ENCODE peak calls at places on chromosomes 7 and 10, in seven cellular contexts. Z, I, P, B, D, A and K are unnamed samples.

GRCh38 chr10:1938317-1938716 is 201.0 kb upstream of the ADARB2 start:
- DNase-seq in Z (no peak), I (no peak), P (no peak), B (no peak), D (no peak), A (no peak), K (peak; percentile 61)

GRCh38 chr7:68258569-68258968 is 1261.9 kb downstream of the TYW1 start:
- DNase-seq in Z (no peak), I (no peak), P (no peak), B (no peak), D (no peak), A (no peak), K (no peak)

GRCh38 chr7:155341463-155341983 is 43.8 kb downstream of the INSIG1 start:
- DNase-seq in Z (no peak), I (no peak), P (no peak), B (no peak), D (no peak), A (no peak), K (no peak)

GRCh38 chr10:118003146-118003545 is 43.6 kb downstream of the RAB11FIP2 start:
- DNase-seq in Z (no peak), I (no peak), P (no peak), B (no peak), D (peak; percentile 6), A (no peak), K (no peak)

GRCh38 chr10:62233494-62234283 is 35.0 kb downstream of the RTKN2 start:
- DNase-seq in Z (no peak), I (no peak), P (no peak), B (no peak), D (peak; percentile 54), A (no peak), K (no peak)

GRCh38 chr7:140671966-140672365 is 779 bp upstream of the ADCK2 start:
- DNase-seq in Z (no peak), I (no peak), P (no peak), B (no peak), D (no peak), A (no peak), K (no peak)

GRCh38 chr7:18975689-18976280 is 141.7 kb downstream of the TWIST1 start:
- DNase-seq in Z (no peak), I (no peak), P (no peak), B (no peak), D (no peak), A (no peak), K (no peak)

GRCh38 chr7:149125189-149125863 is 798 bp downstream of the ZNF425 start:
- DNase-seq in Z (peak; percentile 21), I (no peak), P (no peak), B (no peak), D (no peak), A (no peak), K (no peak)

GRCh38 chr7:134761206-134761786 is 18.1 kb upstream of the CALD1 start:
- DNase-seq in Z (no peak), I (no peak), P (no peak), B (no peak), D (peak; percentile 65), A (no peak), K (no peak)

GRCh38 chr7:84744388-84744787 is 442.5 kb downstream of the SEMA3D start:
- DNase-seq in Z (no peak), I (no peak), P (no peak), B (no peak), D (no peak), A (no peak), K (no peak)

GRCh38 chr7:96219382-96220130 is 102.3 kb downstream of the SLC25A13 start:
- DNase-seq in Z (peak; percentile 90), I (no peak), P (no peak), B (no peak), D (peak; percentile 35), A (peak; percentile 41), K (no peak)

GRCh38 chr10:67665491-67665890 is 30.5 kb downstream of the CTNNA3 start:
- DNase-seq in Z (no peak), I (no peak), P (no peak), B (no peak), D (peak; percentile 2), A (no peak), K (no peak)

GRCh38 chr10:72243822-72244437 is 27.9 kb upstream of the ASCC1 start:
- DNase-seq in Z (peak; percentile 36), I (no peak), P (peak; percentile 38), B (peak; percentile 65), D (peak; percentile 98), A (peak; percentile 77), K (no peak)

GRCh38 chr10:134743-135600 is at the start of gene ZMYND11:
- DNase-seq in Z (peak; percentile 60), I (no peak), P (peak; percentile 78), B (peak; percentile 73), D (peak; percentile 78), A (peak; percentile 57), K (peak; percentile 64)

GRCh38 chr7:134298902-134299683 is 17.6 kb downstream of the SLC35B4 start:
- DNase-seq in Z (no peak), I (no peak), P (peak; percentile 24), B (no peak), D (peak; percentile 25), A (no peak), K (no peak)

GRCh38 chr7:1713502-1714484 is 43.7 kb downstream of the ELFN1 start:
- DNase-seq in Z (no peak), I (no peak), P (peak; percentile 69), B (no peak), D (no peak), A (no peak), K (no peak)

GRCh38 chr7:13336227-13336626 is 648.8 kb downstream of the ARL4A start:
- DNase-seq in Z (peak; percentile 38), I (no peak), P (no peak), B (no peak), D (peak; percentile 21), A (no peak), K (no peak)

GRCh38 chr10:77605466-77605865 is 32.1 kb downstream of the KCNMA1 start:
- DNase-seq in Z (no peak), I (no peak), P (no peak), B (no peak), D (no peak), A (peak; percentile 46), K (no peak)

GRCh38 chr7:27640914-27641570 is 21.6 kb downstream of the HIBADH start:
- DNase-seq in Z (peak; percentile 48), I (no peak), P (no peak), B (no peak), D (peak; percentile 76), A (peak; percentile 87), K (no peak)

GRCh38 chr7:2523941-2524807 is 4.6 kb downstream of the LFNG start:
- DNase-seq in Z (peak; percentile 76), I (no peak), P (peak; percentile 90), B (peak; percentile 93), D (peak; percentile 58), A (peak; percentile 99), K (peak; percentile 37)

GRCh38 chr7:539731-540411 is 20.2 kb upstream of the PDGFA start:
- DNase-seq in Z (peak; percentile 97), I (no peak), P (no peak), B (peak; percentile 50), D (peak; percentile 61), A (peak; percentile 100), K (no peak)

GRCh38 chr7:112596260-112596659 is 115.5 kb downstream of the LSMEM1 start:
- DNase-seq in Z (peak; percentile 22), I (no peak), P (no peak), B (no peak), D (peak; percentile 79), A (no peak), K (no peak)

GRCh38 chr10:48444861-48445841 is 138.7 kb downstream of the MAPK8 start:
- DNase-seq in Z (peak; percentile 32), I (no peak), P (no peak), B (no peak), D (no peak), A (peak; percentile 86), K (no peak)

GRCh38 chr7:6026011-6026819 is 5.0 kb upstream of the ANKRD61 start:
- DNase-seq in Z (peak; percentile 19), I (peak; percentile 50), P (peak; percentile 71), B (peak; percentile 82), D (peak; percentile 40), A (peak; percentile 29), K (peak; percentile 78)
- H3K27ac ChIP-seq in Z (no peak overlapping the region), I (peak overlapping the region; percentile 71), P (peak overlapping the region; percentile 76), B (peak overlapping the region; percentile 80), D (no peak overlapping the region), A (no peak overlapping the region), K (peak overlapping the region; percentile 36)

DNA sequence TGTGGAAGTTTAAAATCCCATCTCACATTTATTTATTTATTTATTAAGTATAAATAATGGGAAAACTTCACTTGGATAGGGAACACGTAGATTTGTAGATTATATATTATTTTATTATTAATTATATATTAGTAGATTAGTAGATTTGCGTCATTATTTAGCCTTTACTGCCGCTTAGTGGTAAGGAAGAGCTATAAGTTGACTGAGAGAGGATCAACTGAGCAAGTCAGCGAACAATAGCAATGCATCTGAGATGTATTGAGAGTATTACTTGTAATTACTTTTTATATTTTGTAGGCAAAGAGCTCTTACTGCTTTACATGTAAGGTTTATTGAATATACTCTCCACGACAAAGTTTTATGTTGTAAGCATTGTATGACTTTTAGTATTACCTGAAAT is 244.5 kb upstream of the ANKRD30A start:
- DNase-seq in Z (peak; percentile 15), I (no peak), P (no peak), B (no peak), D (peak; percentile 44), A (no peak), K (no peak)
- TF ChIP-seq CTCF in Z (peak; percentile 69), I (peak; percentile 10), P (peak; percentile 48), B (no peak), D (peak; percentile 52), A (peak; percentile 49), K (no peak)

GRCh38 chr10:93565421-93565820 is 1.0 kb upstream of the FFAR4 start:
- DNase-seq in Z (no peak), I (no peak), P (no peak), B (no peak), D (no peak), A (no peak), K (no peak)
- H3K27me3 ChIP-seq in Z (peaks cover 30% of the 10 kb centered on the region), I (peaks cover 72% of the 10 kb centered on the region), P (peaks cover 46% of the 10 kb centered on the region), B (no peaks in the 10 kb centered on the region), D (peaks cover 89% of the 10 kb centered on the region), A (no peaks in the 10 kb centered on the region), K (peaks cover 31% of the 10 kb centered on the region)

GRCh38 chr7:44603208-44603607 is 3.2 kb upstream of the OGDH start:
- DNase-seq in Z (no peak), I (no peak), P (no peak), B (no peak), D (no peak), A (no peak), K (no peak)

GRCh38 chr7:44607141-44608068 is 978 bp downstream of the OGDH start:
- DNase-seq in Z (no peak), I (no peak), P (no peak), B (no peak), D (no peak), A (no peak), K (no peak)

GRCh38 chr7:44606341-44607140 is at the start of gene OGDH:
- DNase-seq in Z (peak; percentile 97), I (peak; percentile 91), P (peak; percentile 99), B (peak; percentile 99), D (peak; percentile 99), A (peak; percentile 100), K (peak; percentile 100)

GRCh38 chr7:44602576-44602910 is 3.9 kb upstream of the OGDH start:
- DNase-seq in Z (no peak), I (no peak), P (no peak), B (no peak), D (no peak), A (no peak), K (no peak)

DNA sequence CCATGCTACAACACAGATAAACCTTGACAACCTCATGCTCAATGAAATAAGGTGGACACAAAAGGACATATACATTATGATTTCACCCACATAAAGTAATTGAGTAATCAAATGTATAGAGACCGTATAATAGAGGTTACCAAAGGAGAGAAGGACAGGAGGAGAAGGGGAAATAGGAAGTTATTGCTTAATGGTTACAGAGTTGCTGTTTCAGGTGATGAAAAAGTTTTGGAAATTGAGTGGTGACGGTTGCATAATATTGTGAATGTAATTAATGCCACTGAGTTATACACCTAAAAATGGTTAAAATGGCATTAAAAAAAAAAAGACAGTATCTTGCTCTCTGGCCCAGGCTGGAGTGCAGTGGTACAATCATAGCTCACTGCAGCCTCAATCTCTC is 1.5 kb upstream of the OGDH start:
- DNase-seq in Z (no peak), I (no peak), P (no peak), B (no peak), D (no peak), A (no peak), K (no peak)
- H3K27ac ChIP-seq in Z (no peak overlapping the region), I (no peak overlapping the region), P (no peak overlapping the region), B (no peak overlapping the region), D (no peak overlapping the region), A (no peak overlapping the region), K (no peak overlapping the region)